ENCODE peak calls at places on chromosomes 5 and 9, in six cellular contexts. One of them, this sample, is unnamed.

GRCh38 chr9:137788561-137789294 is 88.9 kb upstream of the CACNA1B start:
- DNase-seq in HFF-Myc: no peak
- DNase-seq in astrocyte of the spinal cord: no peak
- DNase-seq in cardiac muscle cell: no peak
- DNase-seq in neural progenitor cell: no peak
- DNase-seq in GM12864: no peak
- DNase-seq in this sample: no peak

GRCh38 chr9:16505159-16505558 is 365.3 kb downstream of the BNC2 start:
- DNase-seq in HFF-Myc: no peak
- DNase-seq in astrocyte of the spinal cord: peak
- DNase-seq in cardiac muscle cell: peak
- DNase-seq in neural progenitor cell: no peak
- DNase-seq in GM12864: no peak
- DNase-seq in this sample: peak

GRCh38 chr5:126917918-126918623 is 112.3 kb downstream of the MARCHF3 start:
- DNase-seq in HFF-Myc: no peak
- DNase-seq in astrocyte of the spinal cord: peak
- DNase-seq in cardiac muscle cell: peak
- DNase-seq in neural progenitor cell: peak
- DNase-seq in GM12864: no peak
- DNase-seq in this sample: peak

GRCh38 chr5:137374110-137374853 is 124.8 kb downstream of the SPOCK1 start:
- DNase-seq in HFF-Myc: no peak
- DNase-seq in astrocyte of the spinal cord: no peak
- DNase-seq in cardiac muscle cell: no peak
- DNase-seq in neural progenitor cell: no peak
- DNase-seq in GM12864: no peak
- DNase-seq in this sample: no peak

GRCh38 chr5:96703384-96703910 is 41.3 kb downstream of the CAST start:
- DNase-seq in HFF-Myc: no peak
- DNase-seq in astrocyte of the spinal cord: peak
- DNase-seq in cardiac muscle cell: peak
- DNase-seq in neural progenitor cell: peak
- DNase-seq in GM12864: peak
- DNase-seq in this sample: peak

GRCh38 chr9:121885345-121885901 is 207.7 kb downstream of the TTLL11 start:
- DNase-seq in HFF-Myc: no peak
- DNase-seq in astrocyte of the spinal cord: peak
- DNase-seq in cardiac muscle cell: no peak
- DNase-seq in neural progenitor cell: no peak
- DNase-seq in GM12864: no peak
- DNase-seq in this sample: peak

GRCh38 chr5:146084376-146084775 is 21.0 kb downstream of the PLAC8L1 start:
- DNase-seq in HFF-Myc: no peak
- DNase-seq in astrocyte of the spinal cord: no peak
- DNase-seq in cardiac muscle cell: no peak
- DNase-seq in neural progenitor cell: no peak
- DNase-seq in GM12864: no peak
- DNase-seq in this sample: no peak

GRCh38 chr5:179187681-179188575 is 127.8 kb downstream of the ZNF354C start:
- DNase-seq in HFF-Myc: no peak
- DNase-seq in astrocyte of the spinal cord: no peak
- DNase-seq in cardiac muscle cell: no peak
- DNase-seq in neural progenitor cell: no peak
- DNase-seq in GM12864: no peak
- DNase-seq in this sample: no peak

GRCh38 chr9:121568541-121569265 is 69.1 kb upstream of the GGTA1 start:
- DNase-seq in HFF-Myc: no peak
- DNase-seq in astrocyte of the spinal cord: peak
- DNase-seq in cardiac muscle cell: peak
- DNase-seq in neural progenitor cell: no peak
- DNase-seq in GM12864: no peak
- DNase-seq in this sample: peak

GRCh38 chr5:100788417-100788816 is 114.7 kb downstream of the ST8SIA4 start:
- DNase-seq in HFF-Myc: no peak
- DNase-seq in astrocyte of the spinal cord: no peak
- DNase-seq in cardiac muscle cell: no peak
- DNase-seq in neural progenitor cell: no peak
- DNase-seq in GM12864: no peak
- DNase-seq in this sample: no peak

GRCh38 chr5:100791376-100791775 is 111.7 kb downstream of the ST8SIA4 start:
- DNase-seq in HFF-Myc: no peak
- DNase-seq in astrocyte of the spinal cord: no peak
- DNase-seq in cardiac muscle cell: no peak
- DNase-seq in neural progenitor cell: no peak
- DNase-seq in GM12864: no peak
- DNase-seq in this sample: no peak

GRCh38 chr5:100789641-100790160 is 113.4 kb downstream of the ST8SIA4 start:
- DNase-seq in HFF-Myc: no peak
- DNase-seq in astrocyte of the spinal cord: no peak
- DNase-seq in cardiac muscle cell: no peak
- DNase-seq in neural progenitor cell: no peak
- DNase-seq in GM12864: no peak
- DNase-seq in this sample: no peak

GRCh38 chr5:100790951-100791350 is 112.1 kb downstream of the ST8SIA4 start:
- DNase-seq in HFF-Myc: no peak
- DNase-seq in astrocyte of the spinal cord: no peak
- DNase-seq in cardiac muscle cell: no peak
- DNase-seq in neural progenitor cell: no peak
- DNase-seq in GM12864: no peak
- DNase-seq in this sample: no peak

DNA sequence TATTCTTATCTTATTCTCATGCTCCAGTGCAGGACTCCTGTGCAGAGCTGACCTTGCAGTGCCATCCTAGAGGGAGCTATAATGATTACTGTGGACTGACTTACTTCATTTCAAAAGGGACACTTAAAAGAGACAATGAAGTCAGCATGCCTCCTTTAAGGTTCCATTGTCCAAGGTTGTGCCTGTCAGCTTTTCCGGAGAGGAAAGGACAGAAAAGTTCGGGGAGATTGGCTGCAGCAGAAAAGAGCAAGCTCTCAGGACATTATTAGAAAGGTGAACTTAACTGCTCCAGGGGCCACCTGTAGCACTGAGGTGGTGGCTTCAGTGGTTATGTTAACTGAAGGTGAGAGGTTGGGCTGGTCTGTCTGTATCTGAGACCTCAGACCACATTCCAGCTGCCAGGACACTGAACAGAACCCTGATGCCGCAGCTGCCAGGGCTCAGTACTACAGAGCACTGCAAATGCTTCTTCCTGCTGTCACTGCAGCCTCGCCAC is 112.9 kb downstream of the ST8SIA4 start:
- DNase-seq in HFF-Myc: no peak
- DNase-seq in astrocyte of the spinal cord: no peak
- DNase-seq in cardiac muscle cell: no peak
- DNase-seq in neural progenitor cell: peak
- DNase-seq in GM12864: no peak
- DNase-seq in this sample: no peak
- TF ChIP-seq CTCF in HFF-Myc: no peak
- TF ChIP-seq CTCF in astrocyte of the spinal cord: peak
- TF ChIP-seq CTCF in cardiac muscle cell: no peak
- TF ChIP-seq CTCF in neural progenitor cell: peak
- TF ChIP-seq CTCF in GM12864: peak
- TF ChIP-seq CTCF in this sample: no peak

GRCh38 chr5:133056891-133057290 is 5.1 kb downstream of the HSPA4 start:
- DNase-seq in HFF-Myc: no peak
- DNase-seq in astrocyte of the spinal cord: no peak
- DNase-seq in cardiac muscle cell: no peak
- DNase-seq in neural progenitor cell: no peak
- DNase-seq in GM12864: no peak
- DNase-seq in this sample: no peak
- H3K4me3 ChIP-seq in HFF-Myc: no peak
- H3K4me3 ChIP-seq in astrocyte of the spinal cord: no peak
- H3K4me3 ChIP-seq in cardiac muscle cell: no peak
- H3K4me3 ChIP-seq in neural progenitor cell: no peak
- H3K4me3 ChIP-seq in GM12864: no peak
- H3K4me3 ChIP-seq in this sample: no peak

GRCh38 chr5:124746916-124747769 is 704 bp upstream of the ZNF608 start:
- DNase-seq in HFF-Myc: peak
- DNase-seq in astrocyte of the spinal cord: peak
- DNase-seq in cardiac muscle cell: peak
- DNase-seq in neural progenitor cell: peak
- DNase-seq in GM12864: peak
- DNase-seq in this sample: peak

GRCh38 chr5:124748687-124749594 is 2.5 kb upstream of the ZNF608 start:
- DNase-seq in HFF-Myc: peak
- DNase-seq in astrocyte of the spinal cord: peak
- DNase-seq in cardiac muscle cell: peak
- DNase-seq in neural progenitor cell: peak
- DNase-seq in GM12864: peak
- DNase-seq in this sample: peak

GRCh38 chr5:124746252-124746915 is at the start of gene ZNF608:
- DNase-seq in HFF-Myc: no peak
- DNase-seq in astrocyte of the spinal cord: peak
- DNase-seq in cardiac muscle cell: peak
- DNase-seq in neural progenitor cell: peak
- DNase-seq in GM12864: no peak
- DNase-seq in this sample: peak

GRCh38 chr5:124745367-124746251 is 830 bp downstream of the ZNF608 start:
- DNase-seq in HFF-Myc: no peak
- DNase-seq in astrocyte of the spinal cord: peak
- DNase-seq in cardiac muscle cell: peak
- DNase-seq in neural progenitor cell: peak
- DNase-seq in GM12864: no peak
- DNase-seq in this sample: peak

DNA sequence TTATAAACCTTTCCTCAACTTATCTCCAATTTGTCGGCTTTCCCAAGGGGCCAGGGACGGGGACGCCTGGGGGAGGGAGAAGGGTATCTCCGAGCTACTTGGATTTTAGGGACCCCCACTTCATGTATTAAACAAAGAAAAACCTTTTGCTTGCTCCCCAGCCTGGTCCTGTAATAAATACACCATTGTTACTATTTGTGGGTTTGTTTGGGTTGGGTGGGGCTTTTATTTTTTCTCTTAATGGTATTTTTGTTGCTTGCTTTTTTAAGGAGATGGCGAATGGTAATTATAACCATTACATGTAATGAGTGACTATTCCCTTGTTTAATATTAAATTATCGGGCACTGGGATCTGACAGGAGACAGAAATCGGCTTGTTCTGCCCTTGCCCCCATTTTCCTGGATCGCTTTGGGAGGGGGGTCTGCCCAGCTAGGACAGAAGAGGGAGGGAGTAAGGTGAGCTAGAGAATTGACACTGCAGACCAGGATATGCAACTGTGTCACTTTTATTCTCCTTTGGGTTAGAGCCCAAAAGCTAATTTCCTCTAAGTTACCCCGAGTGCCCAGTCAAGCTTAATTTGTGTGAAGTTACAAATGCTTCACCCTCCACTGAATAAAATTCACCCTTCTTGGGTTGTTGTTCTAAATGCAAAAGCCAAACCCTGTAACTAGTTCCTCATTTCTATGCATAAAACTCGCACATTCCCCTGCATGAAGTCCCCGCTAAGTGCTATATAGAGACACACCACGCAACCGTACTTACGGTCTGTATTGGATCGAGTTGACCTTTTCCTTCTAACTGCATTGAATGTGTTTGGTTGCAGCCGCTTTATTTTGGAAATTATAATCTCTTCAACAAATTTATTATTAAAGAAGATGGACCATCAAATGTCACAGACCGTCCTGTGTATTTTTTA is 1.6 kb upstream of the ZNF608 start:
- DNase-seq in HFF-Myc: no peak
- DNase-seq in astrocyte of the spinal cord: no peak
- DNase-seq in cardiac muscle cell: peak
- DNase-seq in neural progenitor cell: peak
- DNase-seq in GM12864: peak
- DNase-seq in this sample: peak
- TF ChIP-seq CTCF in HFF-Myc: no peak
- TF ChIP-seq CTCF in astrocyte of the spinal cord: no peak
- TF ChIP-seq CTCF in cardiac muscle cell: no peak
- TF ChIP-seq CTCF in neural progenitor cell: no peak
- TF ChIP-seq CTCF in GM12864: no peak
- TF ChIP-seq CTCF in this sample: no peak

GRCh38 chr5:77635617-77636422 is 2.7 kb downstream of the OTP start:
- DNase-seq in HFF-Myc: no peak
- DNase-seq in astrocyte of the spinal cord: no peak
- DNase-seq in cardiac muscle cell: no peak
- DNase-seq in neural progenitor cell: peak
- DNase-seq in GM12864: no peak
- DNase-seq in this sample: no peak

GRCh38 chr5:77638204-77638762 is at the start of gene OTP:
- DNase-seq in HFF-Myc: no peak
- DNase-seq in astrocyte of the spinal cord: no peak
- DNase-seq in cardiac muscle cell: no peak
- DNase-seq in neural progenitor cell: no peak
- DNase-seq in GM12864: no peak
- DNase-seq in this sample: no peak

GRCh38 chr5:77636423-77637169 is 1.9 kb downstream of the OTP start:
- DNase-seq in HFF-Myc: no peak
- DNase-seq in astrocyte of the spinal cord: no peak
- DNase-seq in cardiac muscle cell: no peak
- DNase-seq in neural progenitor cell: peak
- DNase-seq in GM12864: no peak
- DNase-seq in this sample: no peak

GRCh38 chr5:77638763-77639451 is 394 bp upstream of the OTP start:
- DNase-seq in HFF-Myc: no peak
- DNase-seq in astrocyte of the spinal cord: no peak
- DNase-seq in cardiac muscle cell: no peak
- DNase-seq in neural progenitor cell: peak
- DNase-seq in GM12864: no peak
- DNase-seq in this sample: no peak

DNA sequence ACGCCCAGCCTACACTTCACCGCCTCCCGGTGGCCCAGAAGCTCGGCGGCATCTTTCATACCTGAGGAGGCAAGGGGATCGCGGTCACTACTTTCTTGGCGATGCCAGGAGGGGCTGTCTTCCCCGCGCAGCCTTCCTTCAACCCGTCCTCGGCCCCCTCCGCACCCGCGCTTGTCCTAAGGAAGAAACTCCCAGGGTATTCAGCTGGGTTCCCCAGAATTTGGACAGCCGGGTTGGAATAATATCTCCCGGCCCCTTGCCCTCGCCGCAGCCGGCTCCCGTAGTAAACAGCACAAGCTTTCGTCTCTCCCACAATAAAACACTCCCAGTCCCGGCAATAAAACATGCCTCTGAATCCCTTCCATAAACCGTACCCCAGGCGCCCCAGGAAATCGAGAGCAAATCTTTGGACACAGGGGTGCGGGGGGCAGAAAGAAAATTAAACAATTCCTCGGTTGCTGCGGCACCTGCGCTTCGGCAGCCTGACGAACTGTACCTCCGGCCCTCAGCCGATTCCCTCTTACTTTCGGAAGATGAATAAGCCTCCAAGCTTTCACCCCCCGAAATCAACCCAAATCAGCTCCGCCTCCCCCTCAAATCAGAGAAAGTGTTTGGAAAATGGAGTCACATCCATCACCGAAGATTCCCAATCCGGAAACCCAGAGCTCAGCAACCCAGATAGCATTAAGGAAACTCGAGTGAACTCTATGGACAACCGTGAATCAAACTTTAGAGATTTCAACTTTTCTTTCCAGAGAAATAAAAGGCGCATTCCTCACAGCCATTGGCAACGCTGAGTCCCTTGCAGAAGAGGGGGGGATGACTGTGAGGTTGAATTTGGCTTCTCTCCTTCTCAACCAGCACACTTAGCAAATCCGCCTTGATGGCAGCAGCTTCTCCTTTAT is 1.1 kb downstream of the OTP start:
- DNase-seq in HFF-Myc: no peak
- DNase-seq in astrocyte of the spinal cord: no peak
- DNase-seq in cardiac muscle cell: no peak
- DNase-seq in neural progenitor cell: peak
- DNase-seq in GM12864: no peak
- DNase-seq in this sample: no peak
- H3K4me3 ChIP-seq in HFF-Myc: no peak
- H3K4me3 ChIP-seq in astrocyte of the spinal cord: no peak
- H3K4me3 ChIP-seq in cardiac muscle cell: no peak
- H3K4me3 ChIP-seq in neural progenitor cell: no peak
- H3K4me3 ChIP-seq in GM12864: no peak
- H3K4me3 ChIP-seq in this sample: no peak

This sample was measured in fibroblast of mammary gland.